ENCODE peak calls at places on chromosomes 11 and 22, in eight cellular contexts. N is AG04450, Z is neuronal stem cell, L is left ventricle myocardium inferior, D is NB4, M is gastrocnemius medialis, I is kidney, Q is mammary epithelial cell. H is an unnamed sample.

GRCh38 chr11:125423247-125423849 is 72.7 kb downstream of the FEZ1 start:
- DNase-seq in Z (no peak), I (peak), L (no peak), N (no peak), Q (no peak), M (no peak), D (no peak), H (peak)

GRCh38 chr11:115349427-115349826 is 154.8 kb downstream of the CADM1 start:
- DNase-seq in M (no peak), N (no peak), Z (no peak), I (no peak), D (no peak), Q (no peak), L (no peak), H (no peak)

GRCh38 chr11:71305451-71306125 is 53.2 kb upstream of the SHANK2 start:
- DNase-seq in L (no peak), D (no peak), M (no peak), Q (no peak), N (no peak), Z (no peak), I (no peak), H (no peak)

GRCh38 chr11:18563090-18563730 is 25.3 kb downstream of the UEVLD start:
- DNase-seq in L (no peak), Z (no peak), D (no peak), Q (no peak), I (no peak), M (no peak), N (no peak), H (no peak)

GRCh38 chr11:124086447-124086846 is 28.8 kb upstream of the VWA5A start:
- DNase-seq in Z (no peak), L (no peak), M (no peak), D (no peak), N (no peak), Q (no peak), I (no peak), H (no peak)

GRCh38 chr11:119471329-119471728 is 48.4 kb upstream of the THY1 start:
- DNase-seq in Z (no peak), N (no peak), L (no peak), Q (no peak), M (no peak), I (no peak), D (no peak), H (no peak)

GRCh38 chr22:30541979-30542810 is 4.3 kb downstream of the SEC14L6 start:
- DNase-seq in M (no peak), N (no peak), D (no peak), L (no peak), I (peak), Z (peak), Q (no peak), H (no peak)

GRCh38 chr11:77199346-77199745 is 71.3 kb downstream of the MYO7A start:
- DNase-seq in Z (no peak), M (peak), I (peak), L (no peak), N (no peak), D (no peak), Q (no peak), H (no peak)

GRCh38 chr11:72813740-72814138 is 472 bp upstream of the ATG16L2 start:
- DNase-seq in M (peak), L (peak), Q (peak), N (no peak), I (no peak), D (no peak), Z (no peak), H (peak)

GRCh38 chr11:38019072-38019775 is 1421.2 kb upstream of the RAG2 start:
- DNase-seq in Z (no peak), L (no peak), I (peak), Q (peak), M (no peak), N (no peak), D (peak), H (no peak)

GRCh38 chr22:34812631-34813030 is 253.3 kb upstream of the ISX start:
- DNase-seq in I (no peak), D (no peak), M (no peak), N (no peak), Q (peak), Z (no peak), L (no peak), H (no peak)

GRCh38 chr11:112289588-112290461 is 29.2 kb upstream of the PLET1 start:
- DNase-seq in N (no peak), I (peak), L (peak), D (peak), Q (peak), Z (peak), M (peak), H (peak)

GRCh38 chr11:46296520-46297448 is 19.3 kb downstream of the CREB3L1 start:
- DNase-seq in Q (no peak), M (no peak), N (peak), L (peak), D (no peak), I (peak), Z (peak), H (no peak)

GRCh38 chr22:46587067-46587471 is 33.1 kb upstream of the GRAMD4 start:
- DNase-seq in Z (no peak), N (no peak), L (no peak), M (no peak), Q (no peak), D (no peak), I (peak), H (peak)

GRCh38 chr11:65431452-65432132 is 9.0 kb downstream of the NEAT1 start:
- DNase-seq in L (no peak), M (no peak), Z (no peak), D (no peak), N (no peak), I (no peak), Q (peak), H (peak)

GRCh38 chr11:20417771-20418170 is 30.3 kb downstream of the PRMT3 start:
- DNase-seq in Q (no peak), M (no peak), L (no peak), Z (no peak), I (no peak), N (no peak), D (no peak), H (no peak)

GRCh38 chr11:93840981-93841380 is 9.4 kb downstream of the VSTM5 start:
- DNase-seq in Q (no peak), D (no peak), I (no peak), L (no peak), Z (no peak), N (no peak), M (no peak), H (no peak)

GRCh38 chr22:17772963-17773605 is 1.2 kb downstream of the BID start:
- DNase-seq in Q (peak), D (peak), M (no peak), I (peak), N (no peak), Z (no peak), L (no peak), H (peak)

GRCh38 chr11:20611892-20612291 is 12.5 kb downstream of the SLC6A5 start:
- DNase-seq in L (no peak), Z (no peak), I (no peak), M (no peak), D (peak), N (no peak), Q (no peak), H (no peak)

GRCh38 chr22:26430600-26430999 is 1.5 kb downstream of the ASPHD2 start:
- DNase-seq in Z (no peak), L (no peak), Q (no peak), D (no peak), M (no peak), N (no peak), I (no peak), H (peak)

GRCh38 chr11:134725939-134726639 is 314.0 kb upstream of the B3GAT1 start:
- DNase-seq in N (no peak), M (no peak), Q (no peak), L (no peak), D (no peak), I (no peak), Z (no peak), H (no peak)

GRCh38 chr11:85171648-85172257 is 455.4 kb downstream of the DLG2 start:
- DNase-seq in I (no peak), D (no peak), M (no peak), L (no peak), Q (no peak), Z (no peak), N (no peak), H (no peak)

GRCh38 chr11:12502950-12503579 is 125.7 kb downstream of the PARVA start:
- DNase-seq in M (peak), Z (no peak), L (no peak), Q (no peak), D (no peak), I (peak), N (no peak), H (no peak)

GRCh38 chr11:71079795-71080194 is 172.6 kb downstream of the SHANK2 start:
- DNase-seq in L (no peak), M (no peak), Z (no peak), N (no peak), I (no peak), D (no peak), Q (no peak), H (no peak)

GRCh38 chr11:1862588-1863351 is 9.9 kb downstream of the LSP1 start:
- DNase-seq in N (no peak), M (no peak), Z (no peak), I (peak), L (peak), D (no peak), Q (no peak), H (no peak)

GRCh38 chr22:47130883-47131610 is 368.6 kb downstream of the TBC1D22A start:
- DNase-seq in N (no peak), L (peak), I (peak), Q (no peak), M (no peak), Z (no peak), D (peak), H (no peak)

GRCh38 chr11:7910389-7910788 is 20.7 kb downstream of the OR10A6 start:
- DNase-seq in D (no peak), I (no peak), L (no peak), M (no peak), N (no peak), Q (no peak), Z (no peak), H (no peak)

GRCh38 chr22:19995611-19996339 is 20.8 kb downstream of the ARVCF start:
- DNase-seq in L (no peak), I (peak), M (no peak), N (no peak), Z (no peak), D (no peak), Q (no peak), H (no peak)

GRCh38 chr11:76233936-76234703 is 27.8 kb upstream of the WNT11 start:
- DNase-seq in N (no peak), I (peak), M (peak), D (peak), L (peak), Q (peak), Z (no peak), H (peak)

GRCh38 chr11:130202818-130203671 is 43.5 kb downstream of the ST14 start:
- DNase-seq in N (no peak), M (no peak), I (peak), D (no peak), Q (no peak), Z (no peak), L (no peak), H (no peak)

GRCh38 chr11:105968021-105968697 is 53.9 kb downstream of the MSANTD4 start:
- DNase-seq in I (no peak), L (no peak), N (no peak), Q (peak), M (no peak), Z (no peak), D (no peak), H (no peak)

GRCh38 chr22:32723632-32724031 is 77.9 kb upstream of the TIMP3 start:
- DNase-seq in N (peak), M (peak), D (peak), L (peak), Z (no peak), I (peak), Q (peak), H (peak)

DNA sequence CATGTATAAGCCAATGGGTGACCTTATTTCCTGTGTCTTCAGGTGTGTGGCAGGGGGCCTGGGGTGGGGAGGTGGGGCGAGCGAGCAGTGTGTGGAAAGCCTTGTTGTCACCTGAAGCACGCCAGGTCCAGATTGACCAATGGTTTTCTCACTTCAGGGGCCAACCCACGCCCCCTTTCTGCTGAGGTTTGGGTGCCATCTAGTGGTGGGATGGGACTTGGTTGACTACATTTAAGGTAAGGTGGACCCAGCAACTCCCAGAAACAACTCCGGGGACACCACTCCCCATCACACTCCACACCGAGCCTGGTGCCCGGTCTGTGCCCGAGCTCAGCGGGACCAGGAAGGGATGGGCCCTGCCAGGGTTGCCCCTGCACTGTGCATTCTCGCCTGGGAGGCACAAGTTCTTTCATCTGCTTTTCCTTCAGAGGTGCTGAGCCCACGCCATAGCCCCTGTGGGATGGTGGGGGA is 40.0 kb downstream of the TPCN2 start:
- DNase-seq in I (peak), D (peak), M (peak), L (peak), N (peak), Q (peak), Z (peak), H (peak)
- H3K4me3 ChIP-seq in I (no peak), D (no peak), M (no peak), L (no peak), N (no peak), Q (no peak), Z (no peak), H (no peak)

GRCh38 chr11:6057452-6057851 is 26.9 kb upstream of the OR56A1 start:
- DNase-seq in N (no peak), I (no peak), Z (no peak), Q (no peak), D (peak), L (no peak), M (no peak), H (no peak)

GRCh38 chr11:6067502-6067901 is 36.9 kb upstream of the OR56A1 start:
- DNase-seq in D (no peak), N (no peak), L (no peak), M (no peak), I (no peak), Z (no peak), Q (no peak), H (no peak)

GRCh38 chr11:6061475-6061874 is 30.9 kb upstream of the OR56A1 start:
- DNase-seq in M (no peak), Q (no peak), D (no peak), Z (no peak), I (no peak), N (no peak), L (no peak), H (no peak)

DNA sequence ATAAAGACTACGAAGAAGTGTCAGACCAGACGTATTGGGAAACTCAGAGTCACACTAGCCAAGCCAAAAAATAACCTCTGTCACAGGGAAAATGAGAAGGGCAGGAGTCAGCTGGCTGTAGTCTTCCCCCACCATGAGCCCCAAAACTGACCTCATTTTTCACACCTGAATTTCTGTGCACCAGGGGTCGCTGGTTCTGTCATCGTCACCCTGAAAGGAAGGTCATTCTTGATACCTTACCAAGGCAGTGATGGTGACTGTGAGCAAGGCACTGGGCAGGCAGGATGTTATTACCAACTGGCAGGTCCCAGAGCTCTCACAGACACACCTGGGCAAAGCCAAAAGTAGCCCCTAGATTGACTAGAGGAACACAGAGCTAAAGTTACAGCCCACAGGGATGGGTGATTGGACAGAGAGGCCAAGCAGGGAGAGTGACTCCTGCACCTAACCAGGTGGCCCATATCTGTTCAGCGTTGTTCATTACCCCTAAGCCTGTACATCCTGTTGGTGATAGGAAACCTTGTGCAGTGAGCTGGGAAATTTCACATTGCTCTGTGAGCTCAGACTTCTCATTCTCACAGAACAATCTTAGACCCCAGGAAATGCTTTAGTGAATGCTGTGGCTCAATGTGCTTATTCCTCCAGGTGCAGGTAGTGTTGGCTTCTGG is 32.3 kb upstream of the OR56A1 start:
- DNase-seq in M (no peak), I (no peak), Z (no peak), N (no peak), D (no peak), L (no peak), Q (no peak), H (peak)
- H3K4me3 ChIP-seq in M (no peak), I (no peak), Z (no peak), N (no peak), D (no peak), L (no peak), Q (no peak), H (no peak)

GRCh38 chr11:90135016-90135415 is 553 bp downstream of the NAALAD2 start:
- DNase-seq in N (no peak), D (no peak), Z (no peak), Q (no peak), I (no peak), L (no peak), M (no peak), H (no peak)
- H3K4me3 ChIP-seq in N (peak), D (peak), Z (peak), Q (peak), I (peak), L (peak), M (peak), H (peak)

GRCh38 chr11:132944557-132944920 is 587.8 kb downstream of the OPCML start:
- DNase-seq in D (no peak), Z (no peak), Q (no peak), M (no peak), N (no peak), I (no peak), L (no peak), H (no peak)
- H3K4me3 ChIP-seq in D (no peak), Z (peak), Q (no peak), M (no peak), N (peak), I (no peak), L (no peak), H (no peak)

GRCh38 chr11:67482736-67483497 is at the start of gene AIP:
- DNase-seq in N (peak), D (peak), M (peak), Z (peak), I (peak), L (peak), Q (peak), H (peak)

GRCh38 chr11:67482275-67482735 is 521 bp upstream of the AIP start:
- DNase-seq in M (no peak), Q (no peak), Z (no peak), L (no peak), D (no peak), I (peak), N (no peak), H (peak)

GRCh38 chr11:67484847-67485311 is 2.1 kb downstream of the AIP start:
- DNase-seq in M (no peak), I (peak), Q (no peak), D (peak), L (no peak), Z (no peak), N (no peak), H (peak)

GRCh38 chr11:67483498-67483798 is 622 bp downstream of the AIP start:
- DNase-seq in L (no peak), N (no peak), I (no peak), D (no peak), M (no peak), Q (no peak), Z (no peak), H (no peak)

GRCh38 chr11:67483901-67484665 is 1.3 kb downstream of the AIP start:
- DNase-seq in I (peak), Z (no peak), L (no peak), N (no peak), M (no peak), Q (no peak), D (peak), H (peak)
- H3K4me3 ChIP-seq in I (peak), Z (no peak), L (peak), N (peak), M (peak), Q (peak), D (peak), H (peak)

GRCh38 chr22:38802671-38803121 is 8.8 kb upstream of the DNAL4 start:
- DNase-seq in I (peak), L (no peak), Q (peak), Z (no peak), M (peak), D (no peak), N (peak), H (no peak)
- H3K4me3 ChIP-seq in I (no peak), L (no peak), Q (no peak), Z (no peak), M (no peak), D (no peak), N (no peak), H (no peak)